ENCODE peak calls at places on chromosomes 4 and X, in eight cellular contexts. One of them, this sample, is unnamed.

GRCh38 chrX:16695079-16695676 is 17.3 kb downstream of the CTPS2 start:
- DNase-seq in lung: peak; percentile 51
- DNase-seq in body of pancreas: peak; percentile 34
- DNase-seq in GM23338: peak; percentile 55
- DNase-seq in left lung: no peak
- DNase-seq in ovary: peak; percentile 73
- DNase-seq in sigmoid colon: no peak
- DNase-seq in tibial artery: peak; percentile 67
- DNase-seq in this sample: peak; percentile 71

GRCh38 chr4:7693237-7693608 is 246.4 kb downstream of the AFAP1 start:
- DNase-seq in lung: no peak
- DNase-seq in body of pancreas: no peak
- DNase-seq in GM23338: no peak
- DNase-seq in left lung: no peak
- DNase-seq in ovary: no peak
- DNase-seq in sigmoid colon: no peak
- DNase-seq in tibial artery: no peak
- DNase-seq in this sample: peak; percentile 48

GRCh38 chr4:85381968-85382367 is 93.0 kb upstream of the ARHGAP24 start:
- DNase-seq in lung: no peak
- DNase-seq in body of pancreas: no peak
- DNase-seq in GM23338: no peak
- DNase-seq in left lung: no peak
- DNase-seq in ovary: no peak
- DNase-seq in sigmoid colon: no peak
- DNase-seq in tibial artery: no peak
- DNase-seq in this sample: no peak

GRCh38 chr4:105520819-105521790 is 31.3 kb upstream of the ARHGEF38 start:
- DNase-seq in lung: no peak
- DNase-seq in body of pancreas: peak; percentile 70
- DNase-seq in GM23338: peak; percentile 76
- DNase-seq in left lung: no peak
- DNase-seq in ovary: no peak
- DNase-seq in sigmoid colon: no peak
- DNase-seq in tibial artery: no peak
- DNase-seq in this sample: no peak

GRCh38 chrX:130916636-130917422 is 13.8 kb upstream of the ENOX2 start:
- DNase-seq in lung: no peak
- DNase-seq in body of pancreas: peak; percentile 49
- DNase-seq in GM23338: peak; percentile 43
- DNase-seq in left lung: peak; percentile 32
- DNase-seq in ovary: peak; percentile 47
- DNase-seq in sigmoid colon: no peak
- DNase-seq in tibial artery: peak; percentile 64
- DNase-seq in this sample: peak; percentile 18

GRCh38 chrX:150227873-150228272 is 135.2 kb upstream of the MAMLD1 start:
- DNase-seq in lung: peak; percentile 22
- DNase-seq in body of pancreas: no peak
- DNase-seq in GM23338: no peak
- DNase-seq in left lung: no peak
- DNase-seq in ovary: no peak
- DNase-seq in sigmoid colon: no peak
- DNase-seq in tibial artery: no peak
- DNase-seq in this sample: no peak

GRCh38 chr4:74661427-74662171 is 132.7 kb downstream of the BTC start:
- DNase-seq in lung: no peak
- DNase-seq in body of pancreas: no peak
- DNase-seq in GM23338: no peak
- DNase-seq in left lung: no peak
- DNase-seq in ovary: no peak
- DNase-seq in sigmoid colon: no peak
- DNase-seq in tibial artery: no peak
- DNase-seq in this sample: no peak

GRCh38 chr4:107896158-107896645 is 35.1 kb upstream of the CYP2U1 start:
- DNase-seq in lung: peak; percentile 32
- DNase-seq in body of pancreas: peak; percentile 20
- DNase-seq in GM23338: no peak
- DNase-seq in left lung: no peak
- DNase-seq in ovary: no peak
- DNase-seq in sigmoid colon: no peak
- DNase-seq in tibial artery: no peak
- DNase-seq in this sample: no peak

GRCh38 chrX:72094894-72095293 is 36.8 kb downstream of the RTL5 start:
- DNase-seq in lung: no peak
- DNase-seq in body of pancreas: peak; percentile 21
- DNase-seq in GM23338: peak; percentile 46
- DNase-seq in left lung: no peak
- DNase-seq in ovary: peak; percentile 62
- DNase-seq in sigmoid colon: no peak
- DNase-seq in tibial artery: no peak
- DNase-seq in this sample: no peak

GRCh38 chrX:19303216-19303880 is 40.4 kb upstream of the PDHA1 start:
- DNase-seq in lung: no peak
- DNase-seq in body of pancreas: peak; percentile 15
- DNase-seq in GM23338: no peak
- DNase-seq in left lung: no peak
- DNase-seq in ovary: peak; percentile 32
- DNase-seq in sigmoid colon: peak; percentile 67
- DNase-seq in tibial artery: peak; percentile 77
- DNase-seq in this sample: no peak

GRCh38 chr4:89158884-89159503 is 47.7 kb downstream of the TIGD2 start:
- DNase-seq in lung: no peak
- DNase-seq in body of pancreas: peak; percentile 21
- DNase-seq in GM23338: peak; percentile 41
- DNase-seq in left lung: no peak
- DNase-seq in ovary: no peak
- DNase-seq in sigmoid colon: no peak
- DNase-seq in tibial artery: no peak
- DNase-seq in this sample: no peak

GRCh38 chr4:8533274-8533865 is 46.8 kb upstream of the GPR78 start:
- DNase-seq in lung: no peak
- DNase-seq in body of pancreas: no peak
- DNase-seq in GM23338: no peak
- DNase-seq in left lung: no peak
- DNase-seq in ovary: no peak
- DNase-seq in sigmoid colon: no peak
- DNase-seq in tibial artery: no peak
- DNase-seq in this sample: no peak

GRCh38 chr4:1060646-1061371 is 49.4 kb downstream of the FGFRL1 start:
- DNase-seq in lung: no peak
- DNase-seq in body of pancreas: no peak
- DNase-seq in GM23338: no peak
- DNase-seq in left lung: no peak
- DNase-seq in ovary: no peak
- DNase-seq in sigmoid colon: peak; percentile 15
- DNase-seq in tibial artery: no peak
- DNase-seq in this sample: no peak

GRCh38 chr4:94459462-94460161 is 7.9 kb downstream of the PDLIM5 start:
- DNase-seq in lung: no peak
- DNase-seq in body of pancreas: no peak
- DNase-seq in GM23338: peak; percentile 41
- DNase-seq in left lung: no peak
- DNase-seq in ovary: no peak
- DNase-seq in sigmoid colon: no peak
- DNase-seq in tibial artery: no peak
- DNase-seq in this sample: no peak
- H3K4me3 ChIP-seq in lung: no peak overlapping the region
- H3K4me3 ChIP-seq in body of pancreas: no peak overlapping the region
- H3K4me3 ChIP-seq in GM23338: no peak overlapping the region
- H3K4me3 ChIP-seq in left lung: no peak overlapping the region
- H3K4me3 ChIP-seq in ovary: no peak overlapping the region
- H3K4me3 ChIP-seq in sigmoid colon: no peak overlapping the region
- H3K4me3 ChIP-seq in tibial artery: peak overlapping the region; percentile 13
- H3K4me3 ChIP-seq in this sample: peak overlapping the region; percentile 97

DNA sequence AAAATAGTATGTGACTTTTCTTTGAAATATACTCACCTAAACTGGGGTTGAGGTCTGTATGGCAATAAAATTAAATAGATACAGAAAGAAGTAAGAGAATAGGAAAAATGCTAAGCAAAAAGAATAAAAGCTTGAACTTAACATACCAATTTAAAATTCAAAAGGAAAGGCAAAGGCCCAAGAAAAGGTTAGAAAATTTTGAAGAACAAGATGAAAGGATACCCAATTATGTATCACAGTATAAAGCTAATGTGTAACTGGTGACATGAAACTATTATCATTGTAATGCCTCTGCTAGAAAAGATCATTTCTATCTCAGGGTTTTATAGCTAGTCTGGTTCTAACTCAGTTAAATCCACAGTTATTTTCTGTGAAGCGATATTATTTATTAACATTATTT is 99.1 kb downstream of the PDLIM5 start:
- DNase-seq in lung: no peak
- DNase-seq in body of pancreas: no peak
- DNase-seq in GM23338: no peak
- DNase-seq in left lung: no peak
- DNase-seq in ovary: no peak
- DNase-seq in sigmoid colon: no peak
- DNase-seq in tibial artery: no peak
- DNase-seq in this sample: no peak
- H3K4me1 ChIP-seq in lung: peaks cover 13% of the 10 kb centered on the region
- H3K4me1 ChIP-seq in body of pancreas: peaks cover 19% of the 10 kb centered on the region
- H3K4me1 ChIP-seq in GM23338: peaks cover 30% of the 10 kb centered on the region
- H3K4me1 ChIP-seq in left lung: peaks cover 4% of the 10 kb centered on the region
- H3K4me1 ChIP-seq in ovary: peaks cover 5% of the 10 kb centered on the region
- H3K4me1 ChIP-seq in sigmoid colon: peaks cover 23% of the 10 kb centered on the region
- H3K4me1 ChIP-seq in tibial artery: no peaks in the 10 kb centered on the region
- H3K4me1 ChIP-seq in this sample: peaks cover 28% of the 10 kb centered on the region

GRCh38 chrX:70461026-70461425 is 16.4 kb downstream of the DLG3 start:
- DNase-seq in lung: no peak
- DNase-seq in body of pancreas: no peak
- DNase-seq in GM23338: no peak
- DNase-seq in left lung: no peak
- DNase-seq in ovary: no peak
- DNase-seq in sigmoid colon: no peak
- DNase-seq in tibial artery: no peak
- DNase-seq in this sample: no peak
- TF ChIP-seq CTCF in lung: no peak
- TF ChIP-seq CTCF in body of pancreas: no peak
- TF ChIP-seq CTCF in GM23338: no peak
- TF ChIP-seq CTCF in left lung: no peak
- TF ChIP-seq CTCF in ovary: no peak
- TF ChIP-seq CTCF in sigmoid colon: no peak
- TF ChIP-seq CTCF in tibial artery: no peak
- TF ChIP-seq CTCF in this sample: no peak

DNA sequence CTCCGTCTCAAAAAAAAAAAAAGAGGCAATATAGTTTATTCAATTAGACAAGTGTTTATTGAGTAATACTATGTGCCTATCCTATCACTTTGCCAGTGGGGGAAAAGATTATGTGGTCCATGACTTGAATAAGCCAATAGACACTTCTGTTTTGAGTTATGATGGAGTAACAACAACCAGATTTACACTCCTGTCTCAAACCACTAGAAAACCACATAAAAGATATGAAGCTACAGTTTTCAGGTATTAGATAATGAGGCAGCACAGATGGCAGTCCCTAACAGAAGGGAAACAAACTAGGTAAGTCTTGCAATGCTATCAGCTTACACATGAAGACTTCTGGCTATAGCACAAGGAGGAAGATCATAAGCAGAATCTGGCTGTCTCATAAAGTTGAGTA is 22.5 kb downstream of the NFXL1 start:
- DNase-seq in lung: no peak
- DNase-seq in body of pancreas: no peak
- DNase-seq in GM23338: no peak
- DNase-seq in left lung: no peak
- DNase-seq in ovary: no peak
- DNase-seq in sigmoid colon: no peak
- DNase-seq in tibial artery: no peak
- DNase-seq in this sample: no peak
- H3K4me3 ChIP-seq in lung: no peak overlapping the region
- H3K4me3 ChIP-seq in body of pancreas: no peak overlapping the region
- H3K4me3 ChIP-seq in GM23338: no peak overlapping the region
- H3K4me3 ChIP-seq in left lung: no peak overlapping the region
- H3K4me3 ChIP-seq in ovary: no peak overlapping the region
- H3K4me3 ChIP-seq in sigmoid colon: no peak overlapping the region
- H3K4me3 ChIP-seq in tibial artery: no peak overlapping the region
- H3K4me3 ChIP-seq in this sample: no peak overlapping the region

DNA sequence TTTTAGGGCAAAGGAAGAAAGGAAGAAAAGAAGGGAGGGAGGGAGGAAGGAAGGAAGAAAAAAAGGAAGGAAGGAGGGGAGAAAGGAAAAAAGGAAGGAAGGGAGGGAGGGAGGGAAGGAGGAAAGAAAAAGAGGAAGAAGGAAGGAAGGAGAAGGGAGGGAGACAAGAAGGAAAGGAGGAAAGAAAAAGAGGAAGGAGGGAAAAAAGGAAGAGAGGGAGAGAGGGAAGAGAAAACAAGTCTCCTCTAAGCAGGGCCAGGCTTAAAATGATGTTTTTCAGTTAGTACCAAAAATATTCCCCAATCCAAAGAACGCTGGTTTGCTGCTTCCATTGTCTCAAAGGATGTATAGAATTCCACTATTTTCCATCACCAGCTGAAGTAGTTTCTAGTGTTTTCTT is 2.0 kb downstream of the TIGD4 start:
- DNase-seq in lung: no peak
- DNase-seq in body of pancreas: no peak
- DNase-seq in GM23338: no peak
- DNase-seq in left lung: no peak
- DNase-seq in ovary: no peak
- DNase-seq in sigmoid colon: no peak
- DNase-seq in tibial artery: no peak
- DNase-seq in this sample: no peak
- H3K4me1 ChIP-seq in lung: no peaks in the 10 kb centered on the region
- H3K4me1 ChIP-seq in body of pancreas: peaks cover 24% of the 10 kb centered on the region
- H3K4me1 ChIP-seq in GM23338: peaks cover 13% of the 10 kb centered on the region
- H3K4me1 ChIP-seq in left lung: no peaks in the 10 kb centered on the region
- H3K4me1 ChIP-seq in ovary: peaks cover 4% of the 10 kb centered on the region
- H3K4me1 ChIP-seq in sigmoid colon: peaks cover 28% of the 10 kb centered on the region
- H3K4me1 ChIP-seq in tibial artery: no peaks in the 10 kb centered on the region
- H3K4me1 ChIP-seq in this sample: peaks cover 14% of the 10 kb centered on the region

GRCh38 chr4:22237846-22238513 is 277.9 kb downstream of the ADGRA3 start:
- DNase-seq in lung: no peak
- DNase-seq in body of pancreas: peak; percentile 6
- DNase-seq in GM23338: peak; percentile 5
- DNase-seq in left lung: no peak
- DNase-seq in ovary: no peak
- DNase-seq in sigmoid colon: no peak
- DNase-seq in tibial artery: no peak
- DNase-seq in this sample: no peak

GRCh38 chr4:22237155-22237751 is 278.6 kb downstream of the ADGRA3 start:
- DNase-seq in lung: no peak
- DNase-seq in body of pancreas: peak; percentile 40
- DNase-seq in GM23338: peak; percentile 91
- DNase-seq in left lung: no peak
- DNase-seq in ovary: no peak
- DNase-seq in sigmoid colon: no peak
- DNase-seq in tibial artery: no peak
- DNase-seq in this sample: no peak

GRCh38 chr4:22241415-22241814 is 274.5 kb downstream of the ADGRA3 start:
- DNase-seq in lung: no peak
- DNase-seq in body of pancreas: no peak
- DNase-seq in GM23338: no peak
- DNase-seq in left lung: no peak
- DNase-seq in ovary: no peak
- DNase-seq in sigmoid colon: no peak
- DNase-seq in tibial artery: no peak
- DNase-seq in this sample: no peak

GRCh38 chr4:22240814-22241213 is 275.1 kb downstream of the ADGRA3 start:
- DNase-seq in lung: no peak
- DNase-seq in body of pancreas: no peak
- DNase-seq in GM23338: no peak
- DNase-seq in left lung: no peak
- DNase-seq in ovary: no peak
- DNase-seq in sigmoid colon: no peak
- DNase-seq in tibial artery: no peak
- DNase-seq in this sample: no peak

GRCh38 chr4:22238742-22239141 is 277.1 kb downstream of the ADGRA3 start:
- DNase-seq in lung: no peak
- DNase-seq in body of pancreas: no peak
- DNase-seq in GM23338: peak; percentile 77
- DNase-seq in left lung: no peak
- DNase-seq in ovary: no peak
- DNase-seq in sigmoid colon: no peak
- DNase-seq in tibial artery: no peak
- DNase-seq in this sample: no peak
- TF ChIP-seq CTCF in lung: no peak
- TF ChIP-seq CTCF in body of pancreas: no peak
- TF ChIP-seq CTCF in GM23338: peak; percentile 57
- TF ChIP-seq CTCF in left lung: no peak
- TF ChIP-seq CTCF in ovary: no peak
- TF ChIP-seq CTCF in sigmoid colon: no peak
- TF ChIP-seq CTCF in tibial artery: no peak
- TF ChIP-seq CTCF in this sample: no peak